ENCODE peak calls at places on chromosomes 13 and 19, in eight cellular contexts. O is NCI-H1092; S is cardiac muscle cell; Y is iPS-NIHi11; V is right lobe of liver; W is RPMI7951; M is ELR; J is naive thymus-derived CD4-positive, alpha-beta T cell. B is an unnamed sample.

GRCh38 chr13:30739646-30740642 is 4.6 kb downstream of the ALOX5AP start:
- DNase-seq in M (peak; percentile 88), O (no peak), Y (no peak), J (peak; percentile 35), V (no peak), W (peak; percentile 83), S (peak; percentile 89), B (no peak)

GRCh38 chr13:31035162-31035951 is 102.9 kb downstream of the TEX26 start:
- DNase-seq in V (no peak), J (no peak), S (peak; percentile 71), O (no peak), Y (no peak), M (no peak), W (no peak), B (no peak)

GRCh38 chr13:79904581-79904980 is 423.6 kb downstream of the NDFIP2 start:
- DNase-seq in Y (no peak), M (no peak), O (no peak), W (no peak), J (no peak), S (no peak), V (no peak), B (no peak)

GRCh38 chr19:35248310-35249145 is at the start of gene LSR:
- DNase-seq in O (no peak), V (peak; percentile 94), W (no peak), M (no peak), Y (peak; percentile 92), S (no peak), J (peak; percentile 75), B (peak; percentile 97)

GRCh38 chr13:36801035-36801434 is 18.0 kb upstream of the RFXAP start:
- DNase-seq in M (no peak), O (no peak), S (no peak), V (no peak), J (no peak), W (no peak), Y (no peak), B (no peak)

GRCh38 chr13:41939403-41939802 is 21.5 kb downstream of the VWA8 start:
- DNase-seq in O (no peak), J (no peak), M (no peak), Y (no peak), V (no peak), W (no peak), S (no peak), B (no peak)

GRCh38 chr19:5148794-5149190 is 179.9 kb downstream of the KDM4B start:
- DNase-seq in Y (no peak), J (no peak), W (no peak), M (no peak), S (no peak), V (no peak), O (no peak), B (no peak)

GRCh38 chr19:36421749-36422481 is 3.5 kb upstream of the ZFP82 start:
- DNase-seq in M (no peak), W (peak; percentile 40), S (peak; percentile 5), Y (peak; percentile 14), J (no peak), V (no peak), O (no peak), B (no peak)

GRCh38 chr13:97627566-97627965 is 193.6 kb downstream of the RAP2A start:
- DNase-seq in V (no peak), J (no peak), S (peak; percentile 96), Y (peak; percentile 71), M (peak; percentile 38), O (peak; percentile 13), W (peak; percentile 50), B (peak; percentile 52)

GRCh38 chr19:52648336-52648990 is 10.3 kb upstream of the ZNF83 start:
- DNase-seq in O (no peak), M (peak; percentile 59), J (no peak), W (no peak), V (no peak), Y (no peak), S (peak; percentile 56), B (no peak)

GRCh38 chr19:41531438-41532311 is 44.3 kb upstream of the CEACAM21 start:
- DNase-seq in V (peak; percentile 72), O (no peak), S (peak; percentile 95), Y (peak; percentile 19), W (peak; percentile 68), M (peak; percentile 17), J (peak; percentile 95), B (no peak)

GRCh38 chr13:83895994-83896580 is 13.8 kb upstream of the SLITRK1 start:
- DNase-seq in W (peak; percentile 1), S (no peak), Y (no peak), O (no peak), V (no peak), J (no peak), M (peak; percentile 93), B (no peak)

GRCh38 chr19:33473644-33474305 is 47.8 kb downstream of the PEPD start:
- DNase-seq in J (no peak), Y (no peak), S (peak; percentile 21), M (peak; percentile 70), V (peak; percentile 21), W (peak; percentile 24), O (no peak), B (no peak)

GRCh38 chr19:38977445-38978314 is 2.1 kb upstream of the FBXO17 start:
- DNase-seq in W (peak; percentile 42), V (no peak), M (peak; percentile 68), Y (no peak), S (no peak), O (no peak), J (no peak), B (no peak)

GRCh38 chr13:81639984-81640582 is 1299.2 kb upstream of the SPRY2 start:
- DNase-seq in M (peak; percentile 32), W (no peak), S (no peak), V (no peak), J (no peak), O (no peak), Y (peak; percentile 29), B (no peak)

GRCh38 chr13:51175001-51175400 is 47.2 kb upstream of the FAM124A start:
- DNase-seq in W (no peak), O (no peak), V (no peak), Y (no peak), S (no peak), M (no peak), J (no peak), B (no peak)

GRCh38 chr19:13040916-13041292 is 45.6 kb downstream of the NFIX start:
- DNase-seq in W (no peak), Y (no peak), V (no peak), O (no peak), M (no peak), S (no peak), J (no peak), B (no peak)

GRCh38 chr13:54091884-54092283 is 1063.3 kb downstream of the OLFM4 start:
- DNase-seq in J (no peak), V (no peak), M (no peak), Y (no peak), W (no peak), O (no peak), S (no peak), B (no peak)

GRCh38 chr19:5974721-5975387 is 3.1 kb downstream of the RANBP3 start:
- DNase-seq in M (no peak), O (no peak), V (no peak), J (no peak), S (no peak), Y (no peak), W (no peak), B (no peak)

GRCh38 chr13:21567714-21568113 is 36.3 kb downstream of the MICU2 start:
- DNase-seq in Y (no peak), W (peak; percentile 15), M (no peak), J (no peak), V (no peak), O (no peak), S (peak; percentile 38), B (no peak)

GRCh38 chr19:35824150-35824549 is 11.5 kb upstream of the PRODH2 start:
- DNase-seq in M (no peak), Y (no peak), V (no peak), S (no peak), J (no peak), W (no peak), O (no peak), B (no peak)

GRCh38 chr13:105343134-105343806 is 1192.2 kb downstream of the EFNB2 start:
- DNase-seq in W (no peak), Y (no peak), J (no peak), O (no peak), S (no peak), V (no peak), M (peak; percentile 8), B (no peak)

GRCh38 chr19:31254611-31255010 is 94.6 kb downstream of the TSHZ3 start:
- DNase-seq in W (peak; percentile 58), M (no peak), V (no peak), J (no peak), S (no peak), O (no peak), Y (no peak), B (no peak)

GRCh38 chr19:6233051-6233826 is 46.5 kb downstream of the MLLT1 start:
- DNase-seq in V (peak; percentile 80), W (no peak), J (no peak), Y (peak; percentile 14), O (no peak), S (peak; percentile 82), M (no peak), B (no peak)

GRCh38 chr19:10290439-10290875 is 705 bp downstream of the ICAM5 start:
- DNase-seq in S (no peak), W (peak; percentile 20), Y (no peak), O (no peak), M (peak; percentile 43), J (no peak), V (no peak), B (no peak)

GRCh38 chr19:495440-496332 is 600 bp upstream of the MADCAM1 start:
- DNase-seq in Y (peak; percentile 78), W (peak; percentile 64), S (peak; percentile 49), M (peak; percentile 69), O (no peak), J (peak; percentile 47), V (no peak), B (no peak)

GRCh38 chr19:6947745-6948144 is 60.4 kb downstream of the ADGRE1 start:
- DNase-seq in M (peak; percentile 77), Y (no peak), O (no peak), W (peak; percentile 94), J (no peak), V (no peak), S (peak; percentile 62), B (no peak)

GRCh38 chr19:7874080-7874856 is at the start of gene PRR36:
- DNase-seq in M (no peak), W (no peak), O (peak; percentile 88), Y (peak; percentile 82), S (no peak), J (no peak), V (no peak), B (peak; percentile 91)

GRCh38 chr19:51541458-51542357 is 10.2 kb upstream of the SIGLEC6 start:
- DNase-seq in O (no peak), Y (no peak), J (no peak), S (no peak), W (peak; percentile 65), M (no peak), V (no peak), B (no peak)

GRCh38 chr19:10577951-10578350 is 9.2 kb downstream of the AP1M2 start:
- DNase-seq in S (no peak), Y (no peak), J (no peak), W (no peak), M (no peak), V (no peak), O (no peak), B (no peak)

GRCh38 chr13:56706485-56706884 is 434.2 kb upstream of the PRR20A start:
- DNase-seq in J (no peak), V (no peak), O (no peak), Y (no peak), S (no peak), W (no peak), M (no peak), B (no peak)

GRCh38 chr13:60139272-60139671 is 24.5 kb downstream of the DIAPH3 start:
- DNase-seq in M (peak; percentile 30), Y (no peak), O (no peak), S (no peak), W (no peak), V (no peak), J (no peak), B (no peak)

GRCh38 chr19:55383279-55383788 is 758 bp downstream of the TMEM238 start:
- DNase-seq in S (no peak), O (no peak), Y (no peak), W (no peak), M (no peak), V (no peak), J (no peak), B (peak; percentile 60)

GRCh38 chr19:47020992-47021496 is 1.4 kb downstream of the NPAS1 start:
- DNase-seq in W (no peak), V (no peak), O (no peak), Y (peak; percentile 53), M (peak; percentile 20), J (no peak), S (peak; percentile 33), B (no peak)